ENCODE peak calls at places on chromosomes 3 and 15, in nine cellular contexts. One of them, this sample, is unnamed.

GRCh38 chr3:154120903-154121235 is 321 bp upstream of the ARHGEF26 start:
- DNase-seq in tibial nerve: no peak
- DNase-seq in astrocyte: no peak
- DNase-seq in AG10803: no peak
- DNase-seq in spleen: no peak
- DNase-seq in esophagus muscularis mucosa: no peak
- DNase-seq in heart left ventricle: no peak
- DNase-seq in CD8-positive, alpha-beta T cell: no peak
- DNase-seq in body of pancreas: no peak
- DNase-seq in this sample: no peak

GRCh38 chr3:44175070-44175469 is 66.6 kb upstream of the TOPAZ1 start:
- DNase-seq in tibial nerve: no peak
- DNase-seq in astrocyte: no peak
- DNase-seq in AG10803: no peak
- DNase-seq in spleen: no peak
- DNase-seq in esophagus muscularis mucosa: peak
- DNase-seq in heart left ventricle: no peak
- DNase-seq in CD8-positive, alpha-beta T cell: no peak
- DNase-seq in body of pancreas: no peak
- DNase-seq in this sample: no peak

GRCh38 chr3:161920196-161920595 is 423.6 kb downstream of the OTOL1 start:
- DNase-seq in tibial nerve: no peak
- DNase-seq in astrocyte: no peak
- DNase-seq in AG10803: peak
- DNase-seq in spleen: no peak
- DNase-seq in esophagus muscularis mucosa: no peak
- DNase-seq in heart left ventricle: no peak
- DNase-seq in CD8-positive, alpha-beta T cell: no peak
- DNase-seq in body of pancreas: no peak
- DNase-seq in this sample: no peak

GRCh38 chr15:69810441-69811071 is 287.2 kb downstream of the TLE3 start:
- DNase-seq in tibial nerve: no peak
- DNase-seq in astrocyte: no peak
- DNase-seq in AG10803: no peak
- DNase-seq in spleen: no peak
- DNase-seq in esophagus muscularis mucosa: no peak
- DNase-seq in heart left ventricle: no peak
- DNase-seq in CD8-positive, alpha-beta T cell: no peak
- DNase-seq in body of pancreas: no peak
- DNase-seq in this sample: peak

GRCh38 chr3:152466784-152467183 is 198.1 kb downstream of the MBNL1 start:
- DNase-seq in tibial nerve: no peak
- DNase-seq in astrocyte: peak
- DNase-seq in AG10803: peak
- DNase-seq in spleen: no peak
- DNase-seq in esophagus muscularis mucosa: no peak
- DNase-seq in heart left ventricle: no peak
- DNase-seq in CD8-positive, alpha-beta T cell: no peak
- DNase-seq in body of pancreas: no peak
- DNase-seq in this sample: no peak

GRCh38 chr3:111269782-111270181 is 198.2 kb downstream of the NECTIN3 start:
- DNase-seq in tibial nerve: no peak
- DNase-seq in astrocyte: no peak
- DNase-seq in AG10803: no peak
- DNase-seq in spleen: no peak
- DNase-seq in esophagus muscularis mucosa: no peak
- DNase-seq in heart left ventricle: no peak
- DNase-seq in CD8-positive, alpha-beta T cell: no peak
- DNase-seq in body of pancreas: no peak
- DNase-seq in this sample: no peak

GRCh38 chr3:74605437-74605836 is 9.0 kb downstream of the CNTN3 start:
- DNase-seq in tibial nerve: no peak
- DNase-seq in astrocyte: no peak
- DNase-seq in AG10803: no peak
- DNase-seq in spleen: no peak
- DNase-seq in esophagus muscularis mucosa: no peak
- DNase-seq in heart left ventricle: no peak
- DNase-seq in CD8-positive, alpha-beta T cell: no peak
- DNase-seq in body of pancreas: no peak
- DNase-seq in this sample: no peak

GRCh38 chr3:6540981-6541380 is 319.9 kb upstream of the GRM7 start:
- DNase-seq in tibial nerve: no peak
- DNase-seq in astrocyte: no peak
- DNase-seq in AG10803: no peak
- DNase-seq in spleen: no peak
- DNase-seq in esophagus muscularis mucosa: no peak
- DNase-seq in heart left ventricle: no peak
- DNase-seq in CD8-positive, alpha-beta T cell: no peak
- DNase-seq in body of pancreas: no peak
- DNase-seq in this sample: no peak

GRCh38 chr3:14143826-14144225 is 19.0 kb downstream of the TMEM43 start:
- DNase-seq in tibial nerve: no peak
- DNase-seq in astrocyte: peak
- DNase-seq in AG10803: peak
- DNase-seq in spleen: no peak
- DNase-seq in esophagus muscularis mucosa: no peak
- DNase-seq in heart left ventricle: no peak
- DNase-seq in CD8-positive, alpha-beta T cell: no peak
- DNase-seq in body of pancreas: peak
- DNase-seq in this sample: peak

GRCh38 chr3:4309476-4310121 is 6.4 kb downstream of the SETMAR start:
- DNase-seq in tibial nerve: no peak
- DNase-seq in astrocyte: no peak
- DNase-seq in AG10803: no peak
- DNase-seq in spleen: no peak
- DNase-seq in esophagus muscularis mucosa: no peak
- DNase-seq in heart left ventricle: no peak
- DNase-seq in CD8-positive, alpha-beta T cell: no peak
- DNase-seq in body of pancreas: no peak
- DNase-seq in this sample: no peak

GRCh38 chr3:11230807-11231206 is 41.4 kb upstream of the ATG7 start:
- DNase-seq in tibial nerve: no peak
- DNase-seq in astrocyte: no peak
- DNase-seq in AG10803: no peak
- DNase-seq in spleen: no peak
- DNase-seq in esophagus muscularis mucosa: no peak
- DNase-seq in heart left ventricle: no peak
- DNase-seq in CD8-positive, alpha-beta T cell: no peak
- DNase-seq in body of pancreas: no peak
- DNase-seq in this sample: no peak

GRCh38 chr3:162774613-162775100 is 1278.0 kb downstream of the OTOL1 start:
- DNase-seq in tibial nerve: no peak
- DNase-seq in astrocyte: no peak
- DNase-seq in AG10803: no peak
- DNase-seq in spleen: no peak
- DNase-seq in esophagus muscularis mucosa: no peak
- DNase-seq in heart left ventricle: no peak
- DNase-seq in CD8-positive, alpha-beta T cell: no peak
- DNase-seq in body of pancreas: no peak
- DNase-seq in this sample: no peak

GRCh38 chr3:184361932-184362667 is 590 bp downstream of the POLR2H start:
- DNase-seq in tibial nerve: no peak
- DNase-seq in astrocyte: peak
- DNase-seq in AG10803: peak
- DNase-seq in spleen: peak
- DNase-seq in esophagus muscularis mucosa: peak
- DNase-seq in heart left ventricle: peak
- DNase-seq in CD8-positive, alpha-beta T cell: no peak
- DNase-seq in body of pancreas: peak
- DNase-seq in this sample: no peak

GRCh38 chr15:38169982-38170381 is 82.7 kb upstream of the SPRED1 start:
- DNase-seq in tibial nerve: no peak
- DNase-seq in astrocyte: no peak
- DNase-seq in AG10803: peak
- DNase-seq in spleen: no peak
- DNase-seq in esophagus muscularis mucosa: no peak
- DNase-seq in heart left ventricle: no peak
- DNase-seq in CD8-positive, alpha-beta T cell: no peak
- DNase-seq in body of pancreas: no peak
- DNase-seq in this sample: no peak

GRCh38 chr3:101940521-101940992 is 91.2 kb downstream of the NFKBIZ start:
- DNase-seq in tibial nerve: no peak
- DNase-seq in astrocyte: peak
- DNase-seq in AG10803: peak
- DNase-seq in spleen: peak
- DNase-seq in esophagus muscularis mucosa: no peak
- DNase-seq in heart left ventricle: peak
- DNase-seq in CD8-positive, alpha-beta T cell: no peak
- DNase-seq in body of pancreas: peak
- DNase-seq in this sample: peak

GRCh38 chr15:81863157-81863556 is 182.7 kb downstream of the MEX3B start:
- DNase-seq in tibial nerve: no peak
- DNase-seq in astrocyte: peak
- DNase-seq in AG10803: no peak
- DNase-seq in spleen: no peak
- DNase-seq in esophagus muscularis mucosa: no peak
- DNase-seq in heart left ventricle: no peak
- DNase-seq in CD8-positive, alpha-beta T cell: no peak
- DNase-seq in body of pancreas: no peak
- DNase-seq in this sample: no peak

GRCh38 chr3:164640586-164640985 is 437.7 kb downstream of the SI start:
- DNase-seq in tibial nerve: no peak
- DNase-seq in astrocyte: no peak
- DNase-seq in AG10803: peak
- DNase-seq in spleen: no peak
- DNase-seq in esophagus muscularis mucosa: no peak
- DNase-seq in heart left ventricle: no peak
- DNase-seq in CD8-positive, alpha-beta T cell: no peak
- DNase-seq in body of pancreas: no peak
- DNase-seq in this sample: peak

GRCh38 chr3:52061116-52061910 is 4.9 kb upstream of the DUSP7 start:
- DNase-seq in tibial nerve: no peak
- DNase-seq in astrocyte: no peak
- DNase-seq in AG10803: no peak
- DNase-seq in spleen: no peak
- DNase-seq in esophagus muscularis mucosa: no peak
- DNase-seq in heart left ventricle: no peak
- DNase-seq in CD8-positive, alpha-beta T cell: no peak
- DNase-seq in body of pancreas: no peak
- DNase-seq in this sample: no peak

DNA sequence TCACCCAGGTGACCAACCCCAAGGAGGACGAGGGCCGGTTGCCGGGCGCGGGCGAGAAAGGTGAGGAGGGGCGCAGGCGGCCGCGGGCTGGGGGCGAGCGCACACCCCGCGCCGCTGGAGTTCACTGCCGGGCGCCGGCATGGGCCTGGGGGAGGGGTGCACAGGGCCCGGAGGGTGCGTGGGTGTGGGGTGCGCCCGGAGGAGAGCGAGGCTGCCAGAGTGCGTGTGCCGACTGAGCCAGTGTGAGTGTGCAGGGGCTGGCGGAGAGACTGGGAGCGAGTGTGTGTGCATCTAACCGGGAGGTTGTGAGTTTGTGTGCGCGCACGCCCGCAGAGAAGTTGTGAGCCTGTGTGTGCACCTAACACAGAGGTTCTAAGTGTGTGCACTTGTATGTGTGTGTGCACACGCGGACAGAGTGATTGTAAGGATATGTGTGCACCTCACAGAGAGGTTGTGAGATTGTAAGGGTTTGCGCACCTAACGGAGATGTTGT is 585 bp downstream of the CTDSPL start:
- DNase-seq in tibial nerve: no peak
- DNase-seq in astrocyte: no peak
- DNase-seq in AG10803: peak
- DNase-seq in spleen: peak
- DNase-seq in esophagus muscularis mucosa: no peak
- DNase-seq in heart left ventricle: peak
- DNase-seq in CD8-positive, alpha-beta T cell: no peak
- DNase-seq in body of pancreas: peak
- DNase-seq in this sample: no peak
- H3K4me3 ChIP-seq in tibial nerve: peak
- H3K4me3 ChIP-seq in astrocyte: peak
- H3K4me3 ChIP-seq in AG10803: peak
- H3K4me3 ChIP-seq in spleen: peak
- H3K4me3 ChIP-seq in esophagus muscularis mucosa: peak
- H3K4me3 ChIP-seq in heart left ventricle: peak
- H3K4me3 ChIP-seq in CD8-positive, alpha-beta T cell: no peak
- H3K4me3 ChIP-seq in body of pancreas: peak
- H3K4me3 ChIP-seq in this sample: peak

GRCh38 chr3:31210068-31210650 is 315.7 kb upstream of the GADL1 start:
- DNase-seq in tibial nerve: no peak
- DNase-seq in astrocyte: no peak
- DNase-seq in AG10803: no peak
- DNase-seq in spleen: no peak
- DNase-seq in esophagus muscularis mucosa: no peak
- DNase-seq in heart left ventricle: no peak
- DNase-seq in CD8-positive, alpha-beta T cell: no peak
- DNase-seq in body of pancreas: no peak
- DNase-seq in this sample: no peak

GRCh38 chr3:31219131-31219843 is 313.4 kb upstream of the STT3B start:
- DNase-seq in tibial nerve: no peak
- DNase-seq in astrocyte: peak
- DNase-seq in AG10803: peak
- DNase-seq in spleen: no peak
- DNase-seq in esophagus muscularis mucosa: no peak
- DNase-seq in heart left ventricle: no peak
- DNase-seq in CD8-positive, alpha-beta T cell: no peak
- DNase-seq in body of pancreas: no peak
- DNase-seq in this sample: no peak

GRCh38 chr3:31218082-31218481 is 314.6 kb upstream of the STT3B start:
- DNase-seq in tibial nerve: no peak
- DNase-seq in astrocyte: no peak
- DNase-seq in AG10803: no peak
- DNase-seq in spleen: no peak
- DNase-seq in esophagus muscularis mucosa: no peak
- DNase-seq in heart left ventricle: no peak
- DNase-seq in CD8-positive, alpha-beta T cell: no peak
- DNase-seq in body of pancreas: no peak
- DNase-seq in this sample: no peak

GRCh38 chr3:31213869-31214486 is 318.7 kb upstream of the STT3B start:
- DNase-seq in tibial nerve: no peak
- DNase-seq in astrocyte: no peak
- DNase-seq in AG10803: no peak
- DNase-seq in spleen: no peak
- DNase-seq in esophagus muscularis mucosa: no peak
- DNase-seq in heart left ventricle: no peak
- DNase-seq in CD8-positive, alpha-beta T cell: no peak
- DNase-seq in body of pancreas: no peak
- DNase-seq in this sample: no peak
- TF ChIP-seq CTCF in tibial nerve: no peak
- TF ChIP-seq CTCF in astrocyte: no peak
- TF ChIP-seq CTCF in AG10803: no peak
- TF ChIP-seq CTCF in spleen: no peak
- TF ChIP-seq CTCF in esophagus muscularis mucosa: no peak
- TF ChIP-seq CTCF in heart left ventricle: no peak
- TF ChIP-seq CTCF in CD8-positive, alpha-beta T cell: no peak
- TF ChIP-seq CTCF in body of pancreas: no peak
- TF ChIP-seq CTCF in this sample: no peak

GRCh38 chr15:71114066-71114680 is 1.1 kb upstream of the THSD4 start:
- DNase-seq in tibial nerve: no peak
- DNase-seq in astrocyte: no peak
- DNase-seq in AG10803: no peak
- DNase-seq in spleen: no peak
- DNase-seq in esophagus muscularis mucosa: no peak
- DNase-seq in heart left ventricle: no peak
- DNase-seq in CD8-positive, alpha-beta T cell: no peak
- DNase-seq in body of pancreas: no peak
- DNase-seq in this sample: no peak
- H3K4me3 ChIP-seq in tibial nerve: no peak
- H3K4me3 ChIP-seq in astrocyte: no peak
- H3K4me3 ChIP-seq in AG10803: no peak
- H3K4me3 ChIP-seq in spleen: no peak
- H3K4me3 ChIP-seq in esophagus muscularis mucosa: no peak
- H3K4me3 ChIP-seq in heart left ventricle: no peak
- H3K4me3 ChIP-seq in CD8-positive, alpha-beta T cell: no peak
- H3K4me3 ChIP-seq in body of pancreas: no peak
- H3K4me3 ChIP-seq in this sample: no peak

GRCh38 chr15:51082246-51082645 is 12.5 kb downstream of the TNFAIP8L3 start:
- DNase-seq in tibial nerve: no peak
- DNase-seq in astrocyte: no peak
- DNase-seq in AG10803: no peak
- DNase-seq in spleen: no peak
- DNase-seq in esophagus muscularis mucosa: no peak
- DNase-seq in heart left ventricle: no peak
- DNase-seq in CD8-positive, alpha-beta T cell: no peak
- DNase-seq in body of pancreas: no peak
- DNase-seq in this sample: no peak
- TF ChIP-seq CTCF in tibial nerve: no peak
- TF ChIP-seq CTCF in astrocyte: no peak
- TF ChIP-seq CTCF in AG10803: no peak
- TF ChIP-seq CTCF in spleen: no peak
- TF ChIP-seq CTCF in esophagus muscularis mucosa: no peak
- TF ChIP-seq CTCF in heart left ventricle: no peak
- TF ChIP-seq CTCF in CD8-positive, alpha-beta T cell: no peak
- TF ChIP-seq CTCF in body of pancreas: no peak
- TF ChIP-seq CTCF in this sample: no peak